ENCODE peak calls at places on chromosomes 2 and 18, in seven cellular contexts. O is SK-N-MC; M is heart right ventricle; D is CD4-positive, alpha-beta memory T cell; N is mesenchymal stem cell; P is heart left ventricle; F is HCT116. Q is an unnamed sample.
A peak's percentile ranks its signal among the peaks of the same experiment; 100 is the strongest.

GRCh38 chr2:118667964-118668363 is 179.5 kb downstream of the EN1 start:
- DNase-seq in O (no peak), M (no peak), D (no peak), N (peak; percentile 1), P (no peak), F (no peak), Q (no peak)

GRCh38 chr2:207782238-207783030 is 12.7 kb upstream of the FZD5 start:
- DNase-seq in O (no peak), M (no peak), D (no peak), N (no peak), P (no peak), F (no peak), Q (no peak)

GRCh38 chr2:217899231-217900009 is 103.4 kb downstream of the TNS1 start:
- DNase-seq in O (no peak), M (no peak), D (no peak), N (peak; percentile 85), P (no peak), F (peak; percentile 27), Q (no peak)

GRCh38 chr2:183543731-183544130 is 419.5 kb downstream of the NUP35 start:
- DNase-seq in O (no peak), M (no peak), D (no peak), N (no peak), P (no peak), F (no peak), Q (no peak)

GRCh38 chr2:98543214-98543613 is 65.1 kb downstream of the COA5 start:
- DNase-seq in O (no peak), M (no peak), D (no peak), N (no peak), P (no peak), F (no peak), Q (no peak)

GRCh38 chr2:240966906-240967680 is 31.3 kb upstream of the SNED1 start:
- DNase-seq in O (no peak), M (no peak), D (no peak), N (no peak), P (no peak), F (no peak), Q (no peak)

GRCh38 chr2:172461591-172462392 is 34.4 kb downstream of the ITGA6 start:
- DNase-seq in O (no peak), M (peak; percentile 58), D (peak; percentile 73), N (peak; percentile 52), P (peak; percentile 57), F (no peak), Q (no peak)

GRCh38 chr2:133812826-133813617 is 244.8 kb upstream of the NCKAP5 start:
- DNase-seq in O (no peak), M (no peak), D (no peak), N (peak; percentile 45), P (no peak), F (peak; percentile 65), Q (no peak)

GRCh38 chr2:239462671-239463506 is 62.1 kb upstream of the HDAC4 start:
- DNase-seq in O (no peak), M (no peak), D (no peak), N (no peak), P (peak; percentile 9), F (no peak), Q (no peak)

GRCh38 chr2:235238537-235238936 is 255.3 kb upstream of the AGAP1 start:
- DNase-seq in O (no peak), M (peak; percentile 69), D (no peak), N (peak; percentile 60), P (peak; percentile 60), F (no peak), Q (no peak)

GRCh38 chr18:46260016-46260878 is 156.1 kb downstream of the HAUS1 start:
- DNase-seq in O (no peak), M (no peak), D (no peak), N (peak; percentile 69), P (no peak), F (no peak), Q (no peak)

GRCh38 chr18:73279499-73279898 is 411.7 kb upstream of the NETO1 start:
- DNase-seq in O (no peak), M (peak; percentile 60), D (no peak), N (no peak), P (peak; percentile 69), F (no peak), Q (no peak)

GRCh38 chr2:30683240-30683956 is 123.8 kb downstream of the CAPN13 start:
- DNase-seq in O (no peak), M (no peak), D (no peak), N (no peak), P (no peak), F (no peak), Q (no peak)

GRCh38 chr2:68196120-68196716 is 38.5 kb downstream of the PNO1 start:
- DNase-seq in O (no peak), M (peak; percentile 35), D (peak; percentile 60), N (no peak), P (no peak), F (no peak), Q (no peak)

GRCh38 chr2:119480718-119481142 is 43.6 kb downstream of the SCTR start:
- DNase-seq in O (no peak), M (no peak), D (no peak), N (no peak), P (no peak), F (no peak), Q (no peak)

GRCh38 chr18:24432618-24433017 is 6.1 kb downstream of the IMPACT start:
- DNase-seq in O (no peak), M (no peak), D (no peak), N (no peak), P (no peak), F (no peak), Q (no peak)

GRCh38 chr18:34222396-34223163 is 2.1 kb downstream of the NOL4 start:
- DNase-seq in O (no peak), M (no peak), D (no peak), N (peak; percentile 28), P (no peak), F (no peak), Q (no peak)

GRCh38 chr18:21191596-21192307 is 50.3 kb upstream of the GREB1L start:
- DNase-seq in O (peak; percentile 10), M (peak; percentile 20), D (no peak), N (peak; percentile 61), P (peak; percentile 40), F (peak; percentile 57), Q (no peak)

GRCh38 chr2:48569433-48569832 is 39.5 kb downstream of the STON1 start:
- DNase-seq in O (no peak), M (no peak), D (no peak), N (no peak), P (no peak), F (no peak), Q (no peak)

GRCh38 chr2:53253244-53253643 is 514.4 kb upstream of the CHAC2 start:
- DNase-seq in O (no peak), M (no peak), D (no peak), N (no peak), P (no peak), F (no peak), Q (no peak)

GRCh38 chr2:240396623-240397541 is 38.6 kb upstream of the GPC1 start:
- DNase-seq in O (no peak), M (no peak), D (no peak), N (no peak), P (peak; percentile 10), F (no peak), Q (no peak)

DNA sequence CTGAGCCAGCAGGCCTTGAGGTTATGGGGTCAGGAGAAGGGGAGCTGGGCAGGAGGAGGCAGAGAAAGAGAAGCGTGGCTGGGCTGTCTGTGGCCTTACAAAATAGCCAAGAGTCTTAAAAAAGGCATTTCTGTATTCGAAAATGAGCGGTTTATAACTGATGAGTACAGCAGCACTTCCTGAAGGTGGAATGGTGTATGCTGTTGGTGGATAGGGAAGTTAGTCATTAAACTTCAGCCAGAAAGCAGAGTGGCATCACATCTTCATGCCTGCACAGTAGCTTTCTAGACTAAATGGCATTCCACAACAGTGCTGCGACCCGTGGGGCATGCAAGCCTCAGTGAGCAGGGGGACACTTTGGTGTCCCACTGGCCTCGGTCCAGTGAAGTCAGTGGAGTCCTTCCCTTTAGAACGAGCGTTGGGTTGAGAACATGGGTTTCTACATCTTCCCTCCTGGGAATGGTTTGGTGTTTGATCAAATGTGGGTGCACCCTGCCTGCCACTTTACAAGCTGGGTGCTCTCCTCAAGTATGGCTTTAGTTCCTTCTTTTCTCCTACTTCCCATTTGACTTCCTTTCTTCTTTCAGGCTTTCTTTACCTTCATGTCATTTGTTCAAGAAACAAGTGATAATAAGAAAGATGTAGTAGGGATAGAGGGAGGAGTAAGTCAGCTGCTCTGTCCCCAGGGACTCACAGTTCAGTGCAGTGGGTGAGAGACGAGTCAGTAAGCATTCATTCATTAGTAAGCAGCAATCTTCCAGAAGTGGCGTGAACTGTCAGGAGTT is 96.3 kb downstream of the ARMC9 start:
- DNase-seq in O (no peak), M (no peak), D (no peak), N (no peak), P (no peak), F (no peak), Q (no peak)
- H3K36me3 ChIP-seq in O (no peaks in the 10 kb centered on the region), M (no peaks in the 10 kb centered on the region), D (no peaks in the 10 kb centered on the region), N (peaks cover 24% of the 10 kb centered on the region), P (peaks cover 2% of the 10 kb centered on the region), F (peaks cover 2% of the 10 kb centered on the region), Q (peaks cover 23% of the 10 kb centered on the region)

DNA sequence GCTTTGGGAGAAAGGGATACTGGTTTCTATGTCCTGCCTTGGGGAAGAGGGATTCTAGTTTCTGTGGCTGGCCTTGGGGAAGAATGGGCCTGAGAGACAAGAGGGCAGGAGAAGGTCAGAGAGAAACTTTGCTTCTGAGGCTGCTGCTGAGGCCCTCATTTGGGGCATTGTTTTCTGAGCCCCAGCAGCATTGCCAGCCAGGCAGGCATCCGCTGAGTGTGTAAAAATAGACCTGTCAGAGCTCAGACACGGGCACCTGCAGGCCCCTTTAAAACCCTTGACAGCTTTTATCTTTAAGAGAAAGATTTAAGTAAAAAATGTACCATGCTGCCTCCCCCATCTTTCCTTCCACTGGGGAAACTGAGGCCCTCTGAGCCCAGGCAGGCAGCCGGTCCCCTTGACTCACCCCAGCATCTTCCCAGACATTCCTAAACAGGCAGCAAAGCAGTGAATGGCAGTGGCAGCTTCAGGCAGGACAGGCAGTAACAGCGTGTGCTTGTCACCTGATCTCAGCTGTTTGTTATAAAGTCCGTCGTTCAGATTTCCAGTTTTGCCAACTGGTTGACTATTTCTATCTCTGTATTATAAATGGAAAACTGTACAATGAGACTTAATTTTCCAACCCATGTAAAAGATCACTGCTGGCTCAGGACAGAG is 27.6 kb downstream of the MLPH start:
- DNase-seq in O (no peak), M (peak; percentile 24), D (no peak), N (no peak), P (no peak), F (no peak), Q (no peak)
- H3K36me3 ChIP-seq in O (no peaks in the 10 kb centered on the region), M (no peaks in the 10 kb centered on the region), D (no peaks in the 10 kb centered on the region), N (peaks cover 87% of the 10 kb centered on the region), P (peaks cover 4% of the 10 kb centered on the region), F (peaks cover 13% of the 10 kb centered on the region), Q (no peaks in the 10 kb centered on the region)

DNA sequence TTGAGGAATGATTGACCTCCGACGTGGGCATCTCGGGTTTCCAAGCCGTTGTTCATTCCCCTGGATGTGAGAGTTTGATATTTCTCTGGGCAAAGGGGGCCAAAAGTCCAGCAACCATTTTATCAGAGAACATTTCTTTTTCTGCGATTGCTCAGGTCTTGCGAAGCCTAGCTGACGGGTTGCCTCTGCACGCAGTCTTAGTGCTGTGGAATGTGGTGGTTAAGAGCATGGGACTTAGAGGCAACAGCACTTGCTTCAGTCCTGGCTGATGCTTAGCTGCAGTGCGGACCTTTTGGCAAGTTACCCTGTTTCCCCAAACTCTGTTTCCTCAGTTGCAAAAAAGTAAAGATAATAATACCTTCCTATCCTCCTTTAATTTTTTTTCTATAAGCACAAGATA is 45.0 kb downstream of the FAP start:
- DNase-seq in O (no peak), M (no peak), D (no peak), N (peak; percentile 35), P (no peak), F (no peak), Q (no peak)
- H3K36me3 ChIP-seq in O (no peaks in the 10 kb centered on the region), M (no peaks in the 10 kb centered on the region), D (no peaks in the 10 kb centered on the region), N (no peaks in the 10 kb centered on the region), P (peaks cover 39% of the 10 kb centered on the region), F (no peaks in the 10 kb centered on the region), Q (no peaks in the 10 kb centered on the region)

GRCh38 chr2:64135421-64135820 is 8.8 kb downstream of the PELI1 start:
- DNase-seq in O (no peak), M (no peak), D (no peak), N (no peak), P (no peak), F (no peak), Q (no peak)
- H3K36me3 ChIP-seq in O (no peaks in the 10 kb centered on the region), M (no peaks in the 10 kb centered on the region), D (no peaks in the 10 kb centered on the region), N (peaks cover 8% of the 10 kb centered on the region), P (no peaks in the 10 kb centered on the region), F (no peaks in the 10 kb centered on the region), Q (no peaks in the 10 kb centered on the region)

Q was measured in thoracic aorta.